ENCODE peak calls at places on chromosome 13, in eight cellular contexts. P is GM23248, B is left ventricle myocardium inferior, Q is SK-N-SH, I is GM23338, Y is body of pancreas, Z is mesendoderm, F is tibial nerve. K is an unnamed sample.

GRCh38 chr13:98576215-98576945 is 527 bp downstream of the STK24 start:
- DNase-seq in F (peak), Q (peak), Y (peak), B (peak), P (peak), I (peak), Z (peak), K (peak)

GRCh38 chr13:23866420-23867026 is 22.7 kb downstream of the MIPEP start:
- DNase-seq in Y (no peak), I (no peak), Q (no peak), F (no peak), P (no peak), B (no peak), Z (peak), K (no peak)

GRCh38 chr13:21310220-21310619 is 133.8 kb downstream of the MRPL57 start:
- DNase-seq in Q (no peak), F (no peak), Z (no peak), P (no peak), Y (no peak), B (no peak), I (no peak), K (no peak)

GRCh38 chr13:110912651-110913051 is 2.2 kb downstream of the ANKRD10 start:
- DNase-seq in Q (no peak), Z (peak), B (no peak), I (no peak), F (no peak), P (peak), Y (peak), K (no peak)

GRCh38 chr13:73273737-73274136 is 214.9 kb downstream of the KLF5 start:
- DNase-seq in P (peak), Y (no peak), Z (no peak), Q (no peak), B (no peak), I (no peak), F (no peak), K (no peak)

GRCh38 chr13:38538412-38538811 is 148.5 kb upstream of the FREM2 start:
- DNase-seq in Q (no peak), P (no peak), Y (no peak), F (no peak), Z (peak), B (no peak), I (peak), K (no peak)

GRCh38 chr13:50521750-50522149 is 321.7 kb downstream of the DLEU7 start:
- DNase-seq in Z (no peak), F (no peak), I (no peak), Q (no peak), P (peak), Y (peak), B (no peak), K (no peak)

GRCh38 chr13:102710261-102710679 is 15.4 kb upstream of the METTL21C start:
- DNase-seq in Y (peak), P (peak), B (no peak), Q (no peak), I (no peak), F (no peak), Z (no peak), K (no peak)

GRCh38 chr13:24042710-24043440 is 117.6 kb upstream of the SPATA13 start:
- DNase-seq in P (peak), F (no peak), Z (no peak), I (no peak), Q (no peak), B (no peak), Y (no peak), K (no peak)

GRCh38 chr13:108214511-108215383 is 589 bp downstream of the LIG4 start:
- DNase-seq in P (peak), Z (peak), Q (peak), Y (peak), B (no peak), F (no peak), I (peak), K (no peak)

GRCh38 chr13:101346161-101346560 is 70.1 kb downstream of the NALCN start:
- DNase-seq in I (no peak), Z (no peak), Q (no peak), B (no peak), Y (no peak), F (no peak), P (peak), K (no peak)

GRCh38 chr13:111153977-111154332 is 38.8 kb downstream of the ARHGEF7 start:
- DNase-seq in Y (no peak), F (peak), B (peak), I (peak), Z (no peak), P (no peak), Q (no peak), K (no peak)

GRCh38 chr13:45700971-45701900 is 884 bp upstream of the CBY2 start:
- DNase-seq in P (no peak), B (no peak), I (no peak), Y (no peak), Q (no peak), Z (no peak), F (no peak), K (no peak)
- H3K27ac ChIP-seq in P (no peak), B (no peak), I (no peak), Y (no peak), Q (no peak), Z (no peak), F (no peak), K (no peak)

DNA sequence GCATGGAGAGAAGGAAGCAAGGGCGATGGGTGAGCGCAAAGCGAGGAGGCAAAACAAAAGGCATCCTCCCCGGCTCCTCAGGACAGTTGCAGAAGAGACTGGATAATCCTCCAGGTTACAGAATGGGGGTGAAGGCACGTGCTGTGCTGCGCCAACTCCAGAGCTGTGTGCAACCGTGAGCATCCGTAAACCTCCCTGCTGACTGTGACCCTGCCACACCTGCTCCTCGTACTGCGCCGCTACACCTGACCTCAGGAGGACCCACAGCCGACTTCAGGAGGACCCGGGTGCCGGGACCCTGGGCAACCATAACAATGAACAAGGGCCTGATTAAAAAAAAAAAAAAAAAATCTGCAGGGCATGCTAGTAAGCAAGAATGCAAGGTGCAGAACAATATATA is 68.7 kb downstream of the SLC7A1 start:
- DNase-seq in B (no peak), F (no peak), I (no peak), Y (no peak), Q (no peak), Z (no peak), P (no peak), K (no peak)
- H3K27ac ChIP-seq in B (no peak), F (no peak), I (no peak), Y (no peak), Q (no peak), Z (no peak), P (no peak), K (no peak)

DNA sequence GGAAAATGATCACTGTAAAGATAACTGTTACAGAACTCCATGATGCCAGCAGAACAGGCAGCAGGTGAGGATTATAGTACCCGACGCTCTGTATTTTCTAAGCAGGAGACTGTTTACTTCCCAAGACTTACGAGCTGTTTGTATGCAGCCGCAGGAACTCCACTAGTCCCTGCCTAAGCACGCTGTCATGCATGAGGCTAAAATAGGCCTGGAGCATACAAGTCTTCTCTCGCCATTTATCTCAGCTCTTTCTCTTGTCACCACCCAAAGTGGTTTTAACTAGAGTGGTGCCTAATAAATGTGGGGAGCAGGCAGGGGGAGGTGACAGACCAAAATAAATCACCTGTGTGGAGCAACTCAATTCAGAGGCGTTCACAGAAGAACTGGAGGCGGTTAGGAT is 175.8 kb downstream of the TDRD3 start:
- DNase-seq in Q (no peak), B (no peak), P (no peak), F (no peak), I (peak), Z (peak), Y (no peak), K (no peak)
- H3K27ac ChIP-seq in Q (no peak), B (no peak), P (no peak), F (no peak), I (peak), Z (peak), Y (no peak), K (no peak)

DNA sequence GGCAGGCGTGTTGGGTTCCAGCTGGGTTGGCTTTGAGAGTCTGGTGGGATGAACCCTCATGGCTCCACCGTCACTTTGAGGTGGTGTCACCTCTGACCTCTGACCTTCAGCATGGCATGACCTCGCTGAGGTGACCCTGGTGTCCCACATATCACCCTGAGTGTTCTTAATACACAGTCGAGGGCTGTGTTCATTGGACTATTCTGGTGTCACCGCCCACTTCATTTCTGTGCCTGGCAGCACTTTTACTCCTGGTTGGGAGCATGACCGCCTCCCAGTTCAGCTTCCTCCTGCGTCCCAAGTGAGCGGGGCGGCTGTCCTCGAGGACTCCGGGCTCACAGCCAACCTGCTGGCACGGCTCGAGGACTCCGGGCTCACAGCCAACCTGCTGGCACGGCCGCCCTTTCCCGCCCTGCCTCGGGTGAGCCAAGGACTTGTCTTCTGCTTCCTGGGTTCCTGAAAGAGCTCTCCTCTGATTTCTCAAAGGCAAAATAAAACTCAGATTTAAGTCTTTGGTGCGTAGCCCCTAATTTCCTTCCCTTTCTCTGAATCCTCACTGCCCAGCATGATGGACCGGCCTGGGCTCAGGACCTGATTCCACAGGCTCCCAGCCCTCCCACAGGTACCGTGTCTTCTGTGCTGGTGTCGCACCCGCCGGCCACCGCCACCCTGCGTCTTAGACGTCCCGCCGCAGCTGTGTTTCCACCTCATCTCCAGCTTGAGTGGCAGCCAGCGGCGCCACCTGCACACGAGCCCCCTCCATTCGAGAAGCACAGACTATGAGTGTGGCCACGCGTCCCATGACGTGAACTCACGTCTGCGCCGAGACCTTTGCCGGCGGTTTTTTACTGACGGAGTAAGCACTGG is 10.4 kb downstream of the ATP4B start:
- DNase-seq in F (peak), Q (peak), B (peak), I (no peak), P (peak), Y (peak), Z (no peak), K (peak)
- H3K27ac ChIP-seq in F (peak), Q (peak), B (peak), I (no peak), P (no peak), Y (peak), Z (no peak), K (peak)

GRCh38 chr13:97111705-97112104 is 110.4 kb upstream of the MBNL2 start:
- DNase-seq in Q (no peak), P (no peak), Y (no peak), B (no peak), F (no peak), Z (no peak), I (no peak), K (no peak)
- H3K27ac ChIP-seq in Q (no peak), P (no peak), Y (no peak), B (no peak), F (peak), Z (no peak), I (no peak), K (peak)

GRCh38 chr13:48571121-48571901 is 38.4 kb upstream of the RCBTB2 start:
- DNase-seq in Z (no peak), P (peak), F (peak), I (no peak), Q (no peak), Y (peak), B (no peak), K (no peak)
- H3K27ac ChIP-seq in Z (no peak), P (peak), F (peak), I (no peak), Q (peak), Y (peak), B (peak), K (peak)